ENCODE peak calls at places on chromosome 2, in four cellular contexts. X is activated CD4-positive, alpha-beta T cell treated with anti-CD3 and anti-CD28 coated beads, Interleukin-2, amount 10 ng/mL, durations not matched to agents 7 days and 5 days; C is left lung; Z is germinal center. H is an unnamed sample.

GRCh38 chr2:242034138-242034537 is 164.6 kb downstream of the RTP5 start:
- DNase-seq in X (no peak), C (no peak), Z (no peak), H (no peak)

GRCh38 chr2:40716879-40717278 is 265.0 kb upstream of the SLC8A1 start:
- DNase-seq in X (no peak), C (peak), Z (no peak), H (peak)

GRCh38 chr2:69566669-69567068 is 76.9 kb downstream of the AAK1 start:
- DNase-seq in X (no peak), C (no peak), Z (no peak), H (no peak)

GRCh38 chr2:181117176-181117925 is 136.9 kb downstream of the UBE2E3 start:
- DNase-seq in X (no peak), C (no peak), Z (no peak), H (no peak)

GRCh38 chr2:164677271-164677670 is 56.0 kb upstream of the GRB14 start:
- DNase-seq in X (no peak), C (no peak), Z (no peak), H (no peak)

GRCh38 chr2:217331577-217332139 is 471.8 kb upstream of the TNP1 start:
- DNase-seq in X (no peak), C (no peak), Z (no peak), H (peak)

GRCh38 chr2:74223941-74224770 is 25.7 kb downstream of the MTHFD2 start:
- DNase-seq in X (no peak), C (no peak), Z (no peak), H (peak)

GRCh38 chr2:233845301-233846060 is 8.9 kb downstream of the HJURP start:
- DNase-seq in X (no peak), C (no peak), Z (no peak), H (no peak)

GRCh38 chr2:190415794-190416729 is 7.9 kb downstream of the MFSD6 start:
- DNase-seq in X (no peak), C (no peak), Z (no peak), H (peak)

GRCh38 chr2:46645681-46646162 is 166.4 kb downstream of the TMEM247 start:
- DNase-seq in X (no peak), C (peak), Z (no peak), H (peak)

GRCh38 chr2:9010866-9011265 is 7.4 kb upstream of the MBOAT2 start:
- DNase-seq in X (no peak), C (no peak), Z (no peak), H (peak)

GRCh38 chr2:70118798-70119454 is 31.6 kb downstream of the PCBP1 start:
- DNase-seq in X (no peak), C (peak), Z (no peak), H (no peak)

GRCh38 chr2:160199683-160200389 is at the start of gene ITGB6:
- DNase-seq in X (no peak), C (no peak), Z (no peak), H (no peak)